ENCODE peak calls at places on chromosomes 12 and 14, in nine cellular contexts. P, N, Q, M, I, H, V, U and W are unnamed samples.

GRCh38 chr14:70442750-70443149 is 9.2 kb upstream of the ADAM21 start:
- DNase-seq in U (no peak), V (no peak), I (peak), M (no peak), Q (no peak), H (no peak), N (no peak), P (no peak), W (no peak)

GRCh38 chr12:3193131-3193530 is 116.0 kb downstream of the TSPAN9 start:
- DNase-seq in U (no peak), I (no peak), M (no peak), V (no peak), Q (no peak), N (no peak), H (no peak), P (no peak), W (no peak)

GRCh38 chr12:27779416-27779815 is 617 bp upstream of the KLHL42 start:
- DNase-seq in H (peak), N (peak), M (no peak), I (no peak), Q (no peak), U (peak), P (no peak), V (peak), W (no peak)

GRCh38 chr12:103310871-103311270 is 184.9 kb downstream of the C12orf42 start:
- DNase-seq in I (no peak), M (no peak), H (no peak), N (no peak), Q (no peak), U (no peak), P (no peak), V (no peak), W (no peak)

GRCh38 chr12:73226585-73226984 is 954.4 kb downstream of the TRHDE start:
- DNase-seq in H (no peak), I (no peak), V (no peak), Q (no peak), U (no peak), M (no peak), P (no peak), N (no peak), W (no peak)

GRCh38 chr12:130152386-130152785 is 9.9 kb upstream of the FZD10 start:
- DNase-seq in M (no peak), H (no peak), V (no peak), N (no peak), U (no peak), Q (no peak), P (no peak), I (no peak), W (no peak)

GRCh38 chr14:32883189-32883588 is 55.5 kb upstream of the NPAS3 start:
- DNase-seq in I (no peak), Q (no peak), V (no peak), N (no peak), M (no peak), P (no peak), H (no peak), U (no peak), W (no peak)

GRCh38 chr12:50333441-50333840 is 50.1 kb upstream of the LIMA1 start:
- DNase-seq in I (no peak), V (no peak), H (no peak), N (no peak), U (no peak), P (no peak), M (no peak), Q (no peak), W (no peak)

GRCh38 chr12:130079254-130079653 is 83.0 kb upstream of the FZD10 start:
- DNase-seq in I (no peak), N (no peak), U (no peak), M (peak), P (no peak), Q (no peak), H (no peak), V (no peak), W (no peak)

GRCh38 chr12:46585854-46586621 is 213.5 kb upstream of the SLC38A2 start:
- DNase-seq in U (peak), V (no peak), N (no peak), I (peak), M (no peak), H (no peak), P (peak), Q (no peak), W (peak)

GRCh38 chr12:52441320-52441911 is 7.2 kb upstream of the KRT75 start:
- DNase-seq in P (no peak), H (no peak), I (peak), M (peak), U (no peak), V (no peak), Q (no peak), N (no peak), W (peak)

GRCh38 chr14:81211844-81212243 is 8.9 kb downstream of the GTF2A1 start:
- DNase-seq in U (peak), Q (no peak), I (no peak), M (no peak), V (no peak), H (peak), N (peak), P (no peak), W (no peak)

GRCh38 chr12:50221228-50222008 is 54.2 kb upstream of the CERS5 start:
- DNase-seq in N (no peak), Q (no peak), V (peak), H (no peak), M (no peak), U (peak), P (no peak), I (peak), W (peak)

GRCh38 chr14:38342803-38343202 is 86.9 kb upstream of the CLEC14A start:
- DNase-seq in M (no peak), I (peak), V (no peak), H (no peak), N (no peak), U (peak), P (no peak), Q (no peak), W (peak)

GRCh38 chr12:94832780-94833760 is 170.4 kb downstream of the NDUFA12 start:
- DNase-seq in M (no peak), H (no peak), U (peak), I (peak), P (no peak), N (no peak), V (peak), Q (no peak), W (peak)

GRCh38 chr12:75702477-75703093 is 191.2 kb upstream of the KRR1 start:
- DNase-seq in M (no peak), P (no peak), I (no peak), V (no peak), Q (no peak), U (no peak), N (no peak), H (no peak), W (no peak)

GRCh38 chr14:32010561-32011188 is 66.4 kb upstream of the ARHGAP5 start:
- DNase-seq in N (no peak), I (peak), M (peak), Q (no peak), H (no peak), U (peak), P (no peak), V (no peak), W (peak)

GRCh38 chr14:105145381-105146180 is 23.0 kb downstream of the JAG2 start:
- DNase-seq in N (no peak), U (no peak), M (no peak), I (no peak), Q (no peak), H (peak), V (no peak), P (no peak), W (no peak)

GRCh38 chr12:132433641-132434395 is 56.1 kb upstream of the FBRSL1 start:
- DNase-seq in U (no peak), Q (no peak), H (peak), V (no peak), N (no peak), I (no peak), P (no peak), M (no peak), W (no peak)

GRCh38 chr12:120670667-120671066 is 16.3 kb upstream of the MLEC start:
- DNase-seq in H (no peak), P (no peak), I (no peak), U (no peak), N (no peak), V (no peak), M (no peak), Q (no peak), W (no peak)

GRCh38 chr14:55103005-55103640 is 25.9 kb upstream of the LGALS3 start:
- DNase-seq in M (peak), N (peak), V (peak), Q (peak), U (peak), P (no peak), H (peak), I (peak), W (peak)

GRCh38 chr12:11830298-11830937 is 180.9 kb downstream of the ETV6 start:
- DNase-seq in P (no peak), V (no peak), Q (no peak), U (no peak), N (no peak), M (no peak), I (no peak), H (no peak), W (no peak)

GRCh38 chr12:94145231-94145979 is 3.0 kb upstream of the PLXNC1 start:
- DNase-seq in P (peak), U (peak), M (no peak), Q (no peak), N (no peak), I (peak), V (no peak), H (no peak), W (no peak)

GRCh38 chr14:61640158-61640833 is 55.0 kb upstream of the HIF1A start:
- DNase-seq in N (peak), I (no peak), Q (no peak), M (no peak), P (no peak), V (no peak), U (no peak), H (peak), W (no peak)

GRCh38 chr12:43063642-43064041 is 474.1 kb upstream of the PRICKLE1 start:
- DNase-seq in I (peak), N (no peak), V (no peak), M (no peak), U (peak), Q (no peak), H (no peak), P (no peak), W (no peak)

GRCh38 chr14:100540141-100540925 is 46.9 kb downstream of the BEGAIN start:
- DNase-seq in H (peak), V (peak), U (no peak), P (no peak), Q (no peak), N (peak), I (no peak), M (no peak), W (no peak)

GRCh38 chr14:27553820-27554219 is 956.0 kb upstream of the NOVA1 start:
- DNase-seq in V (no peak), N (no peak), U (no peak), M (no peak), P (no peak), Q (no peak), I (no peak), H (no peak), W (no peak)

GRCh38 chr14:31457665-31458659 is 656 bp upstream of the DTD2 start:
- DNase-seq in H (no peak), U (no peak), Q (no peak), M (no peak), I (peak), P (peak), V (no peak), N (no peak), W (no peak)

GRCh38 chr12:70307868-70308267 is 58.2 kb upstream of the KCNMB4 start:
- DNase-seq in N (no peak), U (no peak), V (no peak), H (no peak), P (no peak), Q (no peak), M (no peak), I (no peak), W (no peak)

GRCh38 chr12:12685305-12685704 is 10.7 kb downstream of the GPR19 start:
- DNase-seq in H (no peak), M (no peak), V (peak), P (peak), Q (no peak), I (no peak), U (no peak), N (no peak), W (no peak)

GRCh38 chr14:99245541-99246511 is 26.2 kb downstream of the BCL11B start:
- DNase-seq in N (no peak), Q (no peak), P (no peak), H (no peak), I (no peak), M (no peak), U (no peak), V (peak), W (no peak)

GRCh38 chr14:75339059-75339458 is 60.4 kb downstream of the FOS start:
- DNase-seq in I (peak), N (no peak), U (no peak), P (no peak), Q (no peak), V (no peak), H (no peak), M (no peak), W (no peak)

GRCh38 chr14:55505846-55506245 is 65.4 kb upstream of the TBPL2 start:
- DNase-seq in M (no peak), V (no peak), P (no peak), Q (no peak), I (no peak), H (no peak), U (no peak), N (no peak), W (no peak)

GRCh38 chr12:53601296-53601847 is 24.8 kb downstream of the ATF7 start:
- DNase-seq in V (no peak), I (no peak), N (no peak), Q (no peak), M (no peak), P (no peak), U (no peak), H (no peak), W (no peak)

GRCh38 chr12:65699251-65699650 is 125.0 kb upstream of the HMGA2 start:
- DNase-seq in U (peak), I (peak), M (peak), V (no peak), Q (no peak), P (no peak), H (no peak), N (no peak), W (no peak)

GRCh38 chr14:71918955-71919354 is 13.3 kb upstream of the RGS6 start:
- DNase-seq in U (no peak), I (no peak), Q (no peak), H (no peak), V (peak), P (peak), N (no peak), M (no peak), W (no peak)